ENCODE peak calls at places on chromosomes 1 and 21, in ten cellular contexts. K is activated T-cell treated with anti-CD3 and anti-CD28 coated beads for 1 hour, R is AG08396, C is body of pancreas, S is mesenteric fat pad, I is GDM1, F is C1 segment of cervical spinal cord, D is AG20443, U is T-helper 2 cell, Q is GM12878. E is an unnamed sample.

GRCh38 chr21:42674351-42674940 is 21.0 kb downstream of the PDE9A start:
- DNase-seq in K (no peak), R (no peak), C (no peak), S (no peak), I (peak; percentile 41), F (peak; percentile 21), D (no peak), U (no peak), Q (no peak), E (no peak)

GRCh38 chr1:21261551-21262281 is 28.5 kb downstream of the ECE1 start:
- DNase-seq in K (no peak), R (peak; percentile 90), C (peak; percentile 66), S (no peak), I (no peak), F (peak; percentile 32), D (peak; percentile 94), U (no peak), Q (no peak), E (no peak)

GRCh38 chr1:38858833-38859560 is 575 bp downstream of the RRAGC start:
- DNase-seq in K (peak; percentile 27), R (peak; percentile 61), C (peak; percentile 71), S (peak; percentile 92), I (peak; percentile 18), F (peak; percentile 62), D (peak; percentile 62), U (no peak), Q (no peak), E (peak; percentile 52)

GRCh38 chr1:116325922-116326321 is 47.1 kb upstream of the ATP1A1 start:
- DNase-seq in K (peak; percentile 9), R (no peak), C (no peak), S (no peak), I (no peak), F (no peak), D (no peak), U (peak; percentile 41), Q (no peak), E (peak; percentile 28)

GRCh38 chr1:3790501-3790923 is 5.8 kb downstream of the LRRC47 start:
- DNase-seq in K (no peak), R (no peak), C (no peak), S (no peak), I (no peak), F (no peak), D (no peak), U (no peak), Q (no peak), E (no peak)

GRCh38 chr1:101745549-101745948 is 251.2 kb downstream of the OLFM3 start:
- DNase-seq in K (no peak), R (no peak), C (no peak), S (no peak), I (no peak), F (no peak), D (no peak), U (no peak), Q (no peak), E (no peak)

GRCh38 chr1:164452549-164452948 is 106.4 kb upstream of the PBX1 start:
- DNase-seq in K (no peak), R (no peak), C (no peak), S (no peak), I (no peak), F (no peak), D (no peak), U (no peak), Q (no peak), E (no peak)

GRCh38 chr1:101236546-101237228 is at the start of gene S1PR1:
- DNase-seq in K (peak; percentile 62), R (peak; percentile 29), C (peak; percentile 46), S (peak; percentile 92), I (no peak), F (peak; percentile 37), D (peak; percentile 67), U (peak; percentile 79), Q (peak; percentile 28), E (peak; percentile 68)

GRCh38 chr1:119773711-119774241 is 5.1 kb upstream of the HMGCS2 start:
- DNase-seq in K (no peak), R (peak; percentile 34), C (no peak), S (no peak), I (no peak), F (no peak), D (peak; percentile 47), U (no peak), Q (no peak), E (no peak)

GRCh38 chr1:90784186-90784847 is 67.2 kb upstream of the BARHL2 start:
- DNase-seq in K (no peak), R (no peak), C (no peak), S (no peak), I (no peak), F (no peak), D (no peak), U (no peak), Q (no peak), E (no peak)

GRCh38 chr21:21205604-21206003 is 207.4 kb downstream of the NCAM2 start:
- DNase-seq in K (no peak), R (no peak), C (no peak), S (no peak), I (no peak), F (no peak), D (no peak), U (no peak), Q (no peak), E (no peak)

GRCh38 chr1:200972985-200973742 is 50.4 kb downstream of the KIF21B start:
- DNase-seq in K (no peak), R (no peak), C (no peak), S (no peak), I (no peak), F (no peak), D (no peak), U (no peak), Q (no peak), E (no peak)

GRCh38 chr21:19256934-19257660 is 853.5 kb upstream of the TMPRSS15 start:
- DNase-seq in K (no peak), R (no peak), C (no peak), S (no peak), I (no peak), F (no peak), D (no peak), U (no peak), Q (no peak), E (no peak)

GRCh38 chr1:6039031-6039430 is 6.7 kb upstream of the KCNAB2 start:
- DNase-seq in K (no peak), R (no peak), C (no peak), S (no peak), I (no peak), F (no peak), D (no peak), U (no peak), Q (no peak), E (no peak)

GRCh38 chr21:27423073-27423472 is 456.2 kb upstream of the ADAMTS5 start:
- DNase-seq in K (no peak), R (peak; percentile 78), C (peak; percentile 29), S (no peak), I (no peak), F (no peak), D (peak; percentile 86), U (no peak), Q (no peak), E (no peak)

GRCh38 chr1:193413376-193413775 is 227.0 kb upstream of the B3GALT2 start:
- DNase-seq in K (no peak), R (no peak), C (no peak), S (no peak), I (no peak), F (no peak), D (no peak), U (no peak), Q (no peak), E (no peak)

GRCh38 chr1:166638137-166638536 is 201.1 kb upstream of the POGK start:
- DNase-seq in K (no peak), R (no peak), C (no peak), S (no peak), I (no peak), F (no peak), D (no peak), U (no peak), Q (no peak), E (no peak)

GRCh38 chr1:207021876-207022596 is 10.5 kb downstream of the C1orf116 start:
- DNase-seq in K (no peak), R (no peak), C (no peak), S (no peak), I (no peak), F (no peak), D (no peak), U (no peak), Q (no peak), E (no peak)

E was measured in activated T-helper 1 cell treated with anti-CD3 and anti-CD28 coated beads, Interleukin-12 subunit alpha, Interleukin-12 subunit beta, Interleukin-2, Interleukin-4 antibody, amounts not matched to agents 30 ng/mL and 10 ng/mL and 1 ng/mL, durations not matched to agents 14 hours and 24 hours and 36 hours.